ENCODE peak calls at places on chromosomes 5 and 9, in seven cellular contexts. One of them, this sample, is unnamed.

GRCh38 chr5:89268460-89268859 is 385.5 kb upstream of the MEF2C start:
- DNase-seq in H1: no peak
- DNase-seq in AG04450: no peak
- DNase-seq in RWPE1: no peak
- DNase-seq in HepG2: no peak
- DNase-seq in IMR-90: no peak
- DNase-seq in right atrium auricular region: no peak
- DNase-seq in this sample: no peak

GRCh38 chr9:113929634-113930092 is 53.6 kb downstream of the ZNF618 start:
- DNase-seq in H1: no peak
- DNase-seq in AG04450: no peak
- DNase-seq in RWPE1: peak
- DNase-seq in HepG2: no peak
- DNase-seq in IMR-90: peak
- DNase-seq in right atrium auricular region: no peak
- DNase-seq in this sample: peak

GRCh38 chr9:125558453-125559084 is 148.4 kb downstream of the MAPKAP1 start:
- DNase-seq in H1: peak
- DNase-seq in AG04450: peak
- DNase-seq in RWPE1: peak
- DNase-seq in HepG2: peak
- DNase-seq in IMR-90: peak
- DNase-seq in right atrium auricular region: no peak
- DNase-seq in this sample: peak

GRCh38 chr9:19493174-19493811 is 84.5 kb downstream of the ACER2 start:
- DNase-seq in H1: peak
- DNase-seq in AG04450: peak
- DNase-seq in RWPE1: peak
- DNase-seq in HepG2: peak
- DNase-seq in IMR-90: peak
- DNase-seq in right atrium auricular region: peak
- DNase-seq in this sample: peak

GRCh38 chr5:39270172-39270848 is 50.9 kb upstream of the FYB1 start:
- DNase-seq in H1: no peak
- DNase-seq in AG04450: no peak
- DNase-seq in RWPE1: no peak
- DNase-seq in HepG2: no peak
- DNase-seq in IMR-90: no peak
- DNase-seq in right atrium auricular region: no peak
- DNase-seq in this sample: no peak

GRCh38 chr9:131309526-131310276 is 20.2 kb downstream of the PLPP7 start:
- DNase-seq in H1: no peak
- DNase-seq in AG04450: no peak
- DNase-seq in RWPE1: no peak
- DNase-seq in HepG2: no peak
- DNase-seq in IMR-90: no peak
- DNase-seq in right atrium auricular region: no peak
- DNase-seq in this sample: no peak

GRCh38 chr5:179624841-179625271 is 1.4 kb upstream of the HNRNPH1 start:
- DNase-seq in H1: no peak
- DNase-seq in AG04450: no peak
- DNase-seq in RWPE1: no peak
- DNase-seq in HepG2: no peak
- DNase-seq in IMR-90: no peak
- DNase-seq in right atrium auricular region: no peak
- DNase-seq in this sample: peak

GRCh38 chr5:6659941-6660684 is 26.9 kb downstream of the SRD5A1 start:
- DNase-seq in H1: no peak
- DNase-seq in AG04450: no peak
- DNase-seq in RWPE1: no peak
- DNase-seq in HepG2: no peak
- DNase-seq in IMR-90: no peak
- DNase-seq in right atrium auricular region: no peak
- DNase-seq in this sample: no peak

GRCh38 chr5:158268286-158268685 is 409.3 kb upstream of the CLINT1 start:
- DNase-seq in H1: no peak
- DNase-seq in AG04450: no peak
- DNase-seq in RWPE1: no peak
- DNase-seq in HepG2: no peak
- DNase-seq in IMR-90: no peak
- DNase-seq in right atrium auricular region: no peak
- DNase-seq in this sample: no peak

GRCh38 chr5:73118331-73119011 is 1.9 kb upstream of the TMEM171 start:
- DNase-seq in H1: no peak
- DNase-seq in AG04450: no peak
- DNase-seq in RWPE1: no peak
- DNase-seq in HepG2: peak
- DNase-seq in IMR-90: no peak
- DNase-seq in right atrium auricular region: no peak
- DNase-seq in this sample: no peak

GRCh38 chr5:36657563-36657995 is 51.2 kb downstream of the SLC1A3 start:
- DNase-seq in H1: no peak
- DNase-seq in AG04450: peak
- DNase-seq in RWPE1: peak
- DNase-seq in HepG2: peak
- DNase-seq in IMR-90: peak
- DNase-seq in right atrium auricular region: peak
- DNase-seq in this sample: peak

GRCh38 chr5:86675311-86675710 is 57.6 kb downstream of the COX7C start:
- DNase-seq in H1: no peak
- DNase-seq in AG04450: no peak
- DNase-seq in RWPE1: no peak
- DNase-seq in HepG2: no peak
- DNase-seq in IMR-90: no peak
- DNase-seq in right atrium auricular region: no peak
- DNase-seq in this sample: no peak

GRCh38 chr5:43215073-43215631 is 23.1 kb downstream of the NIM1K start:
- DNase-seq in H1: no peak
- DNase-seq in AG04450: no peak
- DNase-seq in RWPE1: no peak
- DNase-seq in HepG2: no peak
- DNase-seq in IMR-90: no peak
- DNase-seq in right atrium auricular region: no peak
- DNase-seq in this sample: no peak

GRCh38 chr5:123776761-123777160 is 264.8 kb downstream of the CSNK1G3 start:
- DNase-seq in H1: no peak
- DNase-seq in AG04450: peak
- DNase-seq in RWPE1: peak
- DNase-seq in HepG2: no peak
- DNase-seq in IMR-90: peak
- DNase-seq in right atrium auricular region: no peak
- DNase-seq in this sample: no peak

GRCh38 chr5:914612-915011 is 21.9 kb downstream of the TRIP13 start:
- DNase-seq in H1: no peak
- DNase-seq in AG04450: no peak
- DNase-seq in RWPE1: no peak
- DNase-seq in HepG2: no peak
- DNase-seq in IMR-90: no peak
- DNase-seq in right atrium auricular region: no peak
- DNase-seq in this sample: peak

GRCh38 chr9:38112010-38112409 is 43.0 kb upstream of the SHB start:
- DNase-seq in H1: no peak
- DNase-seq in AG04450: no peak
- DNase-seq in RWPE1: no peak
- DNase-seq in HepG2: no peak
- DNase-seq in IMR-90: no peak
- DNase-seq in right atrium auricular region: peak
- DNase-seq in this sample: no peak

GRCh38 chr5:160260881-160261815 is 31.8 kb downstream of the FABP6 start:
- DNase-seq in H1: no peak
- DNase-seq in AG04450: peak
- DNase-seq in RWPE1: no peak
- DNase-seq in HepG2: peak
- DNase-seq in IMR-90: peak
- DNase-seq in right atrium auricular region: no peak
- DNase-seq in this sample: no peak

GRCh38 chr5:4480528-4481404 is 659.4 kb upstream of the ADAMTS16 start:
- DNase-seq in H1: no peak
- DNase-seq in AG04450: no peak
- DNase-seq in RWPE1: no peak
- DNase-seq in HepG2: no peak
- DNase-seq in IMR-90: no peak
- DNase-seq in right atrium auricular region: no peak
- DNase-seq in this sample: no peak

GRCh38 chr5:5678909-5679308 is 256.4 kb downstream of the ICE1 start:
- DNase-seq in H1: no peak
- DNase-seq in AG04450: no peak
- DNase-seq in RWPE1: no peak
- DNase-seq in HepG2: no peak
- DNase-seq in IMR-90: no peak
- DNase-seq in right atrium auricular region: no peak
- DNase-seq in this sample: peak

GRCh38 chr5:33939863-33940262 is 3.7 kb downstream of the RXFP3 start:
- DNase-seq in H1: no peak
- DNase-seq in AG04450: no peak
- DNase-seq in RWPE1: no peak
- DNase-seq in HepG2: no peak
- DNase-seq in IMR-90: peak
- DNase-seq in right atrium auricular region: no peak
- DNase-seq in this sample: no peak

GRCh38 chr5:43560128-43560527 is 3.3 kb upstream of the PAIP1 start:
- DNase-seq in H1: no peak
- DNase-seq in AG04450: no peak
- DNase-seq in RWPE1: no peak
- DNase-seq in HepG2: no peak
- DNase-seq in IMR-90: peak
- DNase-seq in right atrium auricular region: no peak
- DNase-seq in this sample: no peak

GRCh38 chr9:98980291-98980690 is 36.6 kb downstream of the COL15A1 start:
- DNase-seq in H1: no peak
- DNase-seq in AG04450: no peak
- DNase-seq in RWPE1: no peak
- DNase-seq in HepG2: no peak
- DNase-seq in IMR-90: no peak
- DNase-seq in right atrium auricular region: no peak
- DNase-seq in this sample: no peak

GRCh38 chr5:102764381-102765005 is 9.4 kb downstream of the PAM start:
- DNase-seq in H1: no peak
- DNase-seq in AG04450: no peak
- DNase-seq in RWPE1: no peak
- DNase-seq in HepG2: no peak
- DNase-seq in IMR-90: no peak
- DNase-seq in right atrium auricular region: no peak
- DNase-seq in this sample: no peak

GRCh38 chr5:178382689-178383276 is 150.2 kb upstream of the PHYKPL start:
- DNase-seq in H1: no peak
- DNase-seq in AG04450: no peak
- DNase-seq in RWPE1: no peak
- DNase-seq in HepG2: no peak
- DNase-seq in IMR-90: no peak
- DNase-seq in right atrium auricular region: no peak
- DNase-seq in this sample: no peak

GRCh38 chr9:70488793-70489105 is 74.3 kb upstream of the KLF9 start:
- DNase-seq in H1: no peak
- DNase-seq in AG04450: no peak
- DNase-seq in RWPE1: no peak
- DNase-seq in HepG2: no peak
- DNase-seq in IMR-90: no peak
- DNase-seq in right atrium auricular region: no peak
- DNase-seq in this sample: no peak
- H3K27ac ChIP-seq in H1: no peak
- H3K27ac ChIP-seq in AG04450: no peak
- H3K27ac ChIP-seq in RWPE1: no peak
- H3K27ac ChIP-seq in HepG2: no peak
- H3K27ac ChIP-seq in IMR-90: peak
- H3K27ac ChIP-seq in right atrium auricular region: peak
- H3K27ac ChIP-seq in this sample: peak

GRCh38 chr9:92882276-92882675 is 4.4 kb upstream of the ZNF484 start:
- DNase-seq in H1: peak
- DNase-seq in AG04450: no peak
- DNase-seq in RWPE1: no peak
- DNase-seq in HepG2: no peak
- DNase-seq in IMR-90: no peak
- DNase-seq in right atrium auricular region: no peak
- DNase-seq in this sample: peak

GRCh38 chr9:92875373-92875772 is 2.5 kb downstream of the ZNF484 start:
- DNase-seq in H1: no peak
- DNase-seq in AG04450: no peak
- DNase-seq in RWPE1: no peak
- DNase-seq in HepG2: no peak
- DNase-seq in IMR-90: no peak
- DNase-seq in right atrium auricular region: no peak
- DNase-seq in this sample: no peak

DNA sequence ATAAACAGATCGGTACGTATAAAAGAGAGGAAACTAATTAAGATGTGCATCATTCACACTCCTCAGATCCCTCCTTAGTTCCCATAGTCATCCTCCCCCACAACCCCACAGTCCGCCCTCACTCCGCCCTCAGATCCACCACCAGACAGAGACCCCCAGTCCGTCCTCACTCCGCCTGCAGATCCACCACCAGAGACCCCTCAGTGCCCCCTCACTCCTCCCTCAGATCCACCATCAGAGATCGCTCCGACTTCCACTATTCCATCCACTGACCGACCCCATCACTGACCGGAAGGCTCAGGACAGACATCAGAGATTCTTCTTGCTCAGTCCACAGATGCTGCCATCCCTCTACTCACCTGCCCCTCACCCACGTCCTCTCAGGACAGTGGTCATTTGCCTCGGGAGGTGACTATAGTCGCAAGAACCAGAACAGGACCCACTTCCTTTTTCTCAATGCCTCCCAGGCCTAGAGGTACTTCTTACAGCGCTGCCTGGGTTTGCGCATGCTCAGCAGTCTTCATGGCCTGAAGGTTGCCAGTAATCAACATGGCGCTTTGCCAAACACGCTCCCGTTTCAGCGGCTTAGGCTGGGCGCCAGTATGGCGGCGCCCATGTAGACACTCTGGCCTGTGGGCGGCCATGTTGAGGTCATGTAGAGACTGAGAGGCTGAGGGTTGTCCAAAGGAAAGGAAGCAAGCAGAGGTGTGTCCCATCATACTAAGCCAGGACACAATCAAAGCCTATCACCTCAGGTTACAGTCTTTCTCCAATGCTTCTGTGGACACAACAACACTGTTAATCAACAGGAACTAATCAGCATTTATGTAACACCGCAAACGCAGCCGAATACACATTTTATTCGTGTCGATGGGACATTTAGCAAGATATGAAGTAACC is at the start of gene ZNF484:
- DNase-seq in H1: peak
- DNase-seq in AG04450: peak
- DNase-seq in RWPE1: peak
- DNase-seq in HepG2: peak
- DNase-seq in IMR-90: peak
- DNase-seq in right atrium auricular region: peak
- DNase-seq in this sample: peak
- TF ChIP-seq CTCF in H1: no peak
- TF ChIP-seq CTCF in AG04450: no peak
- TF ChIP-seq CTCF in RWPE1: no peak
- TF ChIP-seq CTCF in HepG2: no peak
- TF ChIP-seq CTCF in IMR-90: no peak
- TF ChIP-seq CTCF in right atrium auricular region: no peak
- TF ChIP-seq CTCF in this sample: no peak

GRCh38 chr5:10376530-10376929 is 23.0 kb downstream of the MARCHF6 start:
- DNase-seq in H1: no peak
- DNase-seq in AG04450: no peak
- DNase-seq in RWPE1: no peak
- DNase-seq in HepG2: no peak
- DNase-seq in IMR-90: no peak
- DNase-seq in right atrium auricular region: no peak
- DNase-seq in this sample: no peak
- H3K27ac ChIP-seq in H1: no peak
- H3K27ac ChIP-seq in AG04450: no peak
- H3K27ac ChIP-seq in RWPE1: peak
- H3K27ac ChIP-seq in HepG2: no peak
- H3K27ac ChIP-seq in IMR-90: no peak
- H3K27ac ChIP-seq in right atrium auricular region: no peak
- H3K27ac ChIP-seq in this sample: no peak

GRCh38 chr5:24232929-24233328 is 411.8 kb downstream of the CDH10 start:
- DNase-seq in H1: no peak
- DNase-seq in AG04450: no peak
- DNase-seq in RWPE1: no peak
- DNase-seq in HepG2: no peak
- DNase-seq in IMR-90: no peak
- DNase-seq in right atrium auricular region: no peak
- DNase-seq in this sample: no peak
- TF ChIP-seq CTCF in H1: no peak
- TF ChIP-seq CTCF in AG04450: no peak
- TF ChIP-seq CTCF in RWPE1: peak
- TF ChIP-seq CTCF in HepG2: no peak
- TF ChIP-seq CTCF in IMR-90: no peak
- TF ChIP-seq CTCF in right atrium auricular region: peak
- TF ChIP-seq CTCF in this sample: no peak